ENCODE peak calls at places on chromosome 12, in eight cellular contexts. G is Peyer's patch, B is esophagus squamous epithelium, L is left lung, C is AG04450, Z is IMR-90, P is heart right ventricle, Q is endothelial cell. I is an unnamed sample.

GRCh38 chr12:48961331-48961730 is 4.0 kb upstream of the ARF3 start:
- DNase-seq in Z (no peak), G (no peak), C (no peak), L (no peak), B (no peak), P (no peak), Q (no peak), I (no peak)

GRCh38 chr12:56631790-56632700 is 1.9 kb upstream of the BAZ2A start:
- DNase-seq in Q (peak; percentile 20), P (peak; percentile 79), L (peak; percentile 93), B (no peak), C (no peak), G (peak; percentile 92), Z (peak; percentile 30), I (no peak)

GRCh38 chr12:131687346-131688125 is 23.4 kb upstream of the SFSWAP start:
- DNase-seq in Q (no peak), B (no peak), G (no peak), C (no peak), P (no peak), Z (no peak), L (no peak), I (no peak)

GRCh38 chr12:124165695-124166094 is 129.2 kb upstream of the RFLNA start:
- DNase-seq in Q (no peak), B (no peak), C (no peak), Z (no peak), G (no peak), L (no peak), P (no peak), I (no peak)

GRCh38 chr12:8664228-8664963 is 1.8 kb upstream of the MFAP5 start:
- DNase-seq in Z (no peak), L (no peak), C (no peak), P (peak; percentile 46), B (no peak), G (no peak), Q (no peak), I (no peak)

GRCh38 chr12:3246253-3246652 is 169.1 kb downstream of the TSPAN9 start:
- DNase-seq in C (no peak), B (no peak), Q (no peak), Z (no peak), G (no peak), L (no peak), P (no peak), I (no peak)

GRCh38 chr12:28497889-28498411 is 307.7 kb downstream of the CCDC91 start:
- DNase-seq in Q (no peak), L (no peak), C (no peak), B (no peak), G (no peak), Z (peak; percentile 50), P (no peak), I (no peak)

GRCh38 chr12:10721654-10722501 is 1.2 kb downstream of the YBX3 start:
- DNase-seq in L (peak; percentile 83), G (peak; percentile 89), Q (peak; percentile 87), B (peak; percentile 8), C (peak; percentile 95), P (peak; percentile 82), Z (peak; percentile 99), I (peak; percentile 88)

GRCh38 chr12:55935742-55936151 is 4.8 kb downstream of the DGKA start:
- DNase-seq in G (peak; percentile 52), Z (no peak), C (no peak), Q (no peak), L (peak; percentile 77), B (no peak), P (peak; percentile 50), I (peak; percentile 94)

GRCh38 chr12:64616221-64616620 is 5.9 kb downstream of the RASSF3 start:
- DNase-seq in G (no peak), Q (no peak), Z (peak; percentile 17), C (no peak), P (no peak), L (no peak), B (no peak), I (no peak)

GRCh38 chr12:59383426-59383822 is 212.4 kb upstream of the SLC16A7 start:
- DNase-seq in Q (no peak), L (no peak), Z (peak; percentile 64), C (peak; percentile 49), B (no peak), P (no peak), G (no peak), I (no peak)

DNA sequence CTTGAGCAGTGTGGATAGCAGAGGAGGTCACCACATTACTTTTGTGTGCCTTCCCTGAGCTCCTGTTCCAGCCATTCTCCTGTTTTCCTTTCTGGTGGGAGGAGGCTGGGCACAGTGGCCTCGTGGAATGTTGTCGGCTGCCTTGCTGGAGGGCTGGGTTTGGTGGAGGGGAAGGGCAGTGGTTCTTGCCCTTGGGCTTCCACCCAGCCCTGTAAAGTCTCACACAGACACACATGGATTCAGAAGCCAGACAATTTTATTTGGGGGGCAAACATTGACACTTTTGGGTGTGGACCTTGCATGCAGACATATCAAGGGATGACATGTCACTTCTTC is 866 bp downstream of the NPFF start:
- DNase-seq in Q (no peak), B (no peak), C (no peak), Z (no peak), L (no peak), G (no peak), P (no peak), I (no peak)
- TF ChIP-seq CTCF in Q (no peak), B (no peak), C (no peak), Z (no peak), L (no peak), G (no peak), P (no peak), I (no peak)

GRCh38 chr12:40104461-40105264 is 1.2 kb downstream of the SLC2A13 start:
- DNase-seq in L (no peak), Z (peak; percentile 2), G (no peak), Q (no peak), C (no peak), P (no peak), B (no peak), I (no peak)

GRCh38 chr12:40106655-40107054 is 774 bp upstream of the SLC2A13 start:
- DNase-seq in Z (no peak), L (no peak), B (no peak), G (no peak), C (no peak), P (no peak), Q (no peak), I (no peak)

GRCh38 chr12:40105265-40105514 is 691 bp downstream of the SLC2A13 start:
- DNase-seq in P (no peak), C (no peak), L (peak; percentile 91), G (no peak), Z (no peak), Q (no peak), B (no peak), I (no peak)

GRCh38 chr12:40106202-40106533 is 287 bp upstream of the SLC2A13 start:
- DNase-seq in Q (no peak), P (no peak), Z (no peak), L (no peak), B (peak; percentile 7), C (no peak), G (no peak), I (no peak)

GRCh38 chr12:40105515-40106201 is at the start of gene SLC2A13:
- DNase-seq in P (peak; percentile 84), Q (peak; percentile 84), C (peak; percentile 18), Z (peak; percentile 59), L (peak; percentile 94), B (no peak), G (peak; percentile 90), I (no peak)
- TF ChIP-seq CTCF in P (no peak), Q (no peak), C (no peak), Z (no peak), L (no peak), B (no peak), G (no peak), I (peak; percentile 38)

DNA sequence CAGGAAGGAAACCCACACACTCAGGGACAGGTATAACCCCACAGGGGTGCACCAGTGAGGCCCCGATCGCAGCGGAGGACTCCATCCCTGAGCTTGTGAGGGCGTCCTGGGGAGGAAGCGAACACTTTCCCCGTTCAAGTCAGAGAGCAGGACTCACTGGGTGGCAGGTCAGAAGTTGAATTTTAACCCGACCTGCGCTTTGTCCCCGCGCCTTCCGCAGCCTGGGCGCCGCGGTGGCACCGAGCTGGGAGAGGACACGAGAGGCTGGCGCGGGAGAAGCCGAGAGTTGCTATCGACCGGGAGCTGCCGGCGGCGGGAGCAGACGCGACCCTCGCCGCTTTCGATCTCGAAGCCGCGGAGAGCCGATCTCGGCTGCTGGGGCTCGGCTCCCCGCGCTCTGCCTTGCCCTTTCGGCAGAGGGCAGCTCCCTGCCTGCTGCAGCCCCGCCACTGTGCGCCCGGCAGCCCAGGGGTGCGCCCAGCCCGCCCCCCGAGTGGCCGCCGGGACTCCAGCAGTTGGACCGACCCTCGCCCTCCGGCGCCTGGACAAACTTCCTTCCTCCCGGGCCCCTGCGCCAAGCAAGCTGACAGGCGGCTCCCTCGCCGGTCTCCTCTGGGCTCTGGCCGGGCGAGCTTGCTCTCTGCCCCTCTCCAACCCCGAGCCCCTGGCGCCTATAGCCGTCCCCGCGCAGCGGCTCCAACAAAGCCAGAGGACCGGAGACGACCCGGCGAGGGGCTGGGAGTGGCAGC is 918 bp downstream of the LIN7A start:
- DNase-seq in C (no peak), P (peak; percentile 48), L (peak; percentile 91), Q (peak; percentile 65), Z (peak; percentile 42), B (no peak), G (peak; percentile 63), I (peak; percentile 93)
- TF ChIP-seq CTCF in C (no peak), P (peak; percentile 14), L (no peak), Q (no peak), Z (no peak), B (no peak), G (no peak), I (peak; percentile 24)

GRCh38 chr12:69651922-69652321 is 41.2 kb upstream of the LRRC10 start:
- DNase-seq in Q (no peak), B (no peak), Z (no peak), G (no peak), C (no peak), L (no peak), P (no peak), I (no peak)

GRCh38 chr12:69647178-69647577 is 36.5 kb upstream of the LRRC10 start:
- DNase-seq in Q (no peak), P (no peak), Z (no peak), B (no peak), L (no peak), C (no peak), G (no peak), I (no peak)

GRCh38 chr12:69648476-69648875 is 37.8 kb upstream of the LRRC10 start:
- DNase-seq in P (no peak), G (no peak), B (no peak), Q (no peak), Z (peak; percentile 96), C (peak; percentile 80), L (no peak), I (no peak)

GRCh38 chr12:69653703-69654102 is 43.0 kb upstream of the LRRC10 start:
- DNase-seq in Q (no peak), C (no peak), G (no peak), B (no peak), L (no peak), P (no peak), Z (peak; percentile 43), I (no peak)

GRCh38 chr12:69649529-69649928 is 38.8 kb upstream of the LRRC10 start:
- DNase-seq in C (no peak), L (no peak), Q (no peak), G (no peak), B (no peak), Z (no peak), P (no peak), I (no peak)
- TF ChIP-seq CTCF in C (no peak), L (no peak), Q (no peak), G (no peak), B (no peak), Z (no peak), P (no peak), I (peak; percentile 49)